ENCODE peak calls at places on chromosome 1, in six cellular contexts. One of them, this sample, is unnamed. For H3K4me1, the result is how much of the 10 kb centered on the place peaks cover.

GRCh38 chr1:166900987-166901386 is 24.9 kb upstream of the TADA1 start:
- DNase-seq in neural progenitor cell: no peak
- DNase-seq in CD8-positive, alpha-beta T cell: no peak
- DNase-seq in kidney: no peak
- DNase-seq in tibial artery: no peak
- DNase-seq in heart right ventricle: no peak
- DNase-seq in this sample: no peak

GRCh38 chr1:41357451-41358151 is 3.6 kb upstream of the FOXO6 start:
- DNase-seq in neural progenitor cell: peak
- DNase-seq in CD8-positive, alpha-beta T cell: no peak
- DNase-seq in kidney: no peak
- DNase-seq in tibial artery: peak
- DNase-seq in heart right ventricle: peak
- DNase-seq in this sample: no peak

GRCh38 chr1:230753586-230754251 is 6.5 kb downstream of the CAPN9 start:
- DNase-seq in neural progenitor cell: peak
- DNase-seq in CD8-positive, alpha-beta T cell: no peak
- DNase-seq in kidney: no peak
- DNase-seq in tibial artery: no peak
- DNase-seq in heart right ventricle: peak
- DNase-seq in this sample: no peak

GRCh38 chr1:57204091-57204490 is 219.8 kb downstream of the DAB1 start:
- DNase-seq in neural progenitor cell: no peak
- DNase-seq in CD8-positive, alpha-beta T cell: no peak
- DNase-seq in kidney: no peak
- DNase-seq in tibial artery: no peak
- DNase-seq in heart right ventricle: no peak
- DNase-seq in this sample: no peak

GRCh38 chr1:52911541-52911940 is 10.0 kb downstream of the ECHDC2 start:
- DNase-seq in neural progenitor cell: no peak
- DNase-seq in CD8-positive, alpha-beta T cell: no peak
- DNase-seq in kidney: no peak
- DNase-seq in tibial artery: no peak
- DNase-seq in heart right ventricle: no peak
- DNase-seq in this sample: no peak

GRCh38 chr1:22349302-22350043 is 102.2 kb upstream of the ZBTB40 start:
- DNase-seq in neural progenitor cell: no peak
- DNase-seq in CD8-positive, alpha-beta T cell: no peak
- DNase-seq in kidney: peak
- DNase-seq in tibial artery: no peak
- DNase-seq in heart right ventricle: no peak
- DNase-seq in this sample: no peak

GRCh38 chr1:1842360-1843146 is 48.3 kb downstream of the GNB1 start:
- DNase-seq in neural progenitor cell: no peak
- DNase-seq in CD8-positive, alpha-beta T cell: no peak
- DNase-seq in kidney: no peak
- DNase-seq in tibial artery: no peak
- DNase-seq in heart right ventricle: no peak
- DNase-seq in this sample: peak

GRCh38 chr1:11802616-11802972 is 3.2 kb downstream of the MTHFR start:
- DNase-seq in neural progenitor cell: peak
- DNase-seq in CD8-positive, alpha-beta T cell: peak
- DNase-seq in kidney: no peak
- DNase-seq in tibial artery: peak
- DNase-seq in heart right ventricle: no peak
- DNase-seq in this sample: no peak

GRCh38 chr1:121587230-121587569 is 402.4 kb downstream of the SRGAP2C start:
- DNase-seq in neural progenitor cell: no peak
- DNase-seq in CD8-positive, alpha-beta T cell: no peak
- DNase-seq in kidney: no peak
- DNase-seq in tibial artery: no peak
- DNase-seq in heart right ventricle: no peak
- DNase-seq in this sample: no peak

GRCh38 chr1:15923241-15923640 is 52.7 kb downstream of the ZBTB17 start:
- DNase-seq in neural progenitor cell: no peak
- DNase-seq in CD8-positive, alpha-beta T cell: no peak
- DNase-seq in kidney: no peak
- DNase-seq in tibial artery: no peak
- DNase-seq in heart right ventricle: no peak
- DNase-seq in this sample: no peak

GRCh38 chr1:105138445-105138821 is 1388.7 kb downstream of the AMY1C start:
- DNase-seq in neural progenitor cell: no peak
- DNase-seq in CD8-positive, alpha-beta T cell: no peak
- DNase-seq in kidney: no peak
- DNase-seq in tibial artery: no peak
- DNase-seq in heart right ventricle: peak
- DNase-seq in this sample: no peak

GRCh38 chr1:157193702-157194391 is 55.7 kb upstream of the ETV3 start:
- DNase-seq in neural progenitor cell: peak
- DNase-seq in CD8-positive, alpha-beta T cell: peak
- DNase-seq in kidney: no peak
- DNase-seq in tibial artery: no peak
- DNase-seq in heart right ventricle: peak
- DNase-seq in this sample: peak

GRCh38 chr1:246212013-246212412 is 295.1 kb downstream of the SMYD3 start:
- DNase-seq in neural progenitor cell: no peak
- DNase-seq in CD8-positive, alpha-beta T cell: no peak
- DNase-seq in kidney: no peak
- DNase-seq in tibial artery: no peak
- DNase-seq in heart right ventricle: no peak
- DNase-seq in this sample: no peak

GRCh38 chr1:246213036-246213435 is 294.0 kb downstream of the SMYD3 start:
- DNase-seq in neural progenitor cell: no peak
- DNase-seq in CD8-positive, alpha-beta T cell: no peak
- DNase-seq in kidney: no peak
- DNase-seq in tibial artery: no peak
- DNase-seq in heart right ventricle: no peak
- DNase-seq in this sample: no peak

GRCh38 chr1:246210751-246211150 is 296.3 kb downstream of the SMYD3 start:
- DNase-seq in neural progenitor cell: peak
- DNase-seq in CD8-positive, alpha-beta T cell: no peak
- DNase-seq in kidney: no peak
- DNase-seq in tibial artery: no peak
- DNase-seq in heart right ventricle: no peak
- DNase-seq in this sample: no peak

GRCh38 chr1:246203180-246203579 is 303.9 kb downstream of the SMYD3 start:
- DNase-seq in neural progenitor cell: no peak
- DNase-seq in CD8-positive, alpha-beta T cell: no peak
- DNase-seq in kidney: no peak
- DNase-seq in tibial artery: no peak
- DNase-seq in heart right ventricle: no peak
- DNase-seq in this sample: no peak

DNA sequence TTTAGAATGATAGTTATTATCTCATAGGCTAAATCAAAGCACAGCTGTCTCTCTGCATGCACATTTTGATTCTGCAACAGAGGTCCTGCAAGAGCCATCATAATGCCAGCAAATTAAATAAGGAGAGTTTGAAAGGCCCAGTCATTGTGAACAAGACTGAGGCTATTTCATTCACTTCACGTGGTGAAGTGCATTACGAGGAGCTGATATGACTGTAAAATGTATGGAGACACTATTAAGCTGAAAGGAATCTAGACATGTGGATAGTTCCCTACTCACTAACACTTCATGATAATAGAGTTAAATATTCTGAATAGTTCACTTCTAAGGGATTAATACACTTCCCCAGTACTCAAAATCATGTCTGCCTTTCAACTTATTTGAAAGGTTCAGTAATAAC is 299.0 kb downstream of the SMYD3 start:
- DNase-seq in neural progenitor cell: no peak
- DNase-seq in CD8-positive, alpha-beta T cell: no peak
- DNase-seq in kidney: no peak
- DNase-seq in tibial artery: no peak
- DNase-seq in heart right ventricle: no peak
- DNase-seq in this sample: no peak
- H3K4me1 ChIP-seq in neural progenitor cell: under half
- H3K4me1 ChIP-seq in CD8-positive, alpha-beta T cell: under half
- H3K4me1 ChIP-seq in kidney: under half
- H3K4me1 ChIP-seq in tibial artery: under half
- H3K4me1 ChIP-seq in heart right ventricle: under half
- H3K4me1 ChIP-seq in this sample: under half

GRCh38 chr1:47968489-47968888 is 28.7 kb downstream of the TRABD2B start:
- DNase-seq in neural progenitor cell: no peak
- DNase-seq in CD8-positive, alpha-beta T cell: no peak
- DNase-seq in kidney: no peak
- DNase-seq in tibial artery: no peak
- DNase-seq in heart right ventricle: no peak
- DNase-seq in this sample: no peak

GRCh38 chr1:47967868-47968267 is 29.3 kb downstream of the TRABD2B start:
- DNase-seq in neural progenitor cell: no peak
- DNase-seq in CD8-positive, alpha-beta T cell: no peak
- DNase-seq in kidney: no peak
- DNase-seq in tibial artery: no peak
- DNase-seq in heart right ventricle: no peak
- DNase-seq in this sample: no peak

GRCh38 chr1:47963568-47963973 is 33.6 kb downstream of the TRABD2B start:
- DNase-seq in neural progenitor cell: no peak
- DNase-seq in CD8-positive, alpha-beta T cell: no peak
- DNase-seq in kidney: no peak
- DNase-seq in tibial artery: peak
- DNase-seq in heart right ventricle: no peak
- DNase-seq in this sample: no peak

GRCh38 chr1:47963093-47963492 is 34.1 kb downstream of the TRABD2B start:
- DNase-seq in neural progenitor cell: no peak
- DNase-seq in CD8-positive, alpha-beta T cell: no peak
- DNase-seq in kidney: no peak
- DNase-seq in tibial artery: no peak
- DNase-seq in heart right ventricle: no peak
- DNase-seq in this sample: no peak
- H3K27ac ChIP-seq in neural progenitor cell: no peak
- H3K27ac ChIP-seq in CD8-positive, alpha-beta T cell: no peak
- H3K27ac ChIP-seq in kidney: peak
- H3K27ac ChIP-seq in tibial artery: peak
- H3K27ac ChIP-seq in heart right ventricle: no peak
- H3K27ac ChIP-seq in this sample: no peak

DNA sequence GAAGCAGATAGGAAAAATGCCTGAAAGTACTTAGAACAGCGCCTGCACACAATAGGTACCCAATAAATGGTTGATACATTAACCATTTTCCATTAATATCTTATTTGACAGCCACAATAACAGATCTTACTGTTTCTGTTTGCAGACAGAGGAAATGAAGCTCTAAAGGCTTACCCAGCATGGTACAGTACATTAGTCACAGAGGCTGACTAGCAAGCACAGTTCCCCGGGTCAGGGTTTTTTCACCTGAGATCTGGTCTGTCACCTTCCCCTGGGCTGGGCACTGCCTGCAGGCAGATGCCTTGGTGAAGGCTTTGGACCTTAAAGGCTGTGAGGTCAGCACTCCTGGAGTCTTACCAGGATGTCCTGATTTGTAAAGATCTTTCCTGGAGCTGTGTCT is 2.8 kb downstream of the TRIM63 start:
- DNase-seq in neural progenitor cell: no peak
- DNase-seq in CD8-positive, alpha-beta T cell: no peak
- DNase-seq in kidney: no peak
- DNase-seq in tibial artery: no peak
- DNase-seq in heart right ventricle: no peak
- DNase-seq in this sample: no peak
- H3K4me3 ChIP-seq in neural progenitor cell: no peak
- H3K4me3 ChIP-seq in CD8-positive, alpha-beta T cell: no peak
- H3K4me3 ChIP-seq in kidney: no peak
- H3K4me3 ChIP-seq in tibial artery: no peak
- H3K4me3 ChIP-seq in heart right ventricle: peak
- H3K4me3 ChIP-seq in this sample: no peak

GRCh38 chr1:28758420-28758819 is 21.7 kb downstream of the YTHDF2 start:
- DNase-seq in neural progenitor cell: no peak
- DNase-seq in CD8-positive, alpha-beta T cell: no peak
- DNase-seq in kidney: no peak
- DNase-seq in tibial artery: no peak
- DNase-seq in heart right ventricle: no peak
- DNase-seq in this sample: no peak
- H3K4me1 ChIP-seq in neural progenitor cell: under half
- H3K4me1 ChIP-seq in CD8-positive, alpha-beta T cell: under half
- H3K4me1 ChIP-seq in kidney: under half
- H3K4me1 ChIP-seq in tibial artery: under half
- H3K4me1 ChIP-seq in heart right ventricle: half or more
- H3K4me1 ChIP-seq in this sample: under half

GRCh38 chr1:19074361-19074901 is 118.0 kb upstream of the IFFO2 start:
- DNase-seq in neural progenitor cell: no peak
- DNase-seq in CD8-positive, alpha-beta T cell: peak
- DNase-seq in kidney: no peak
- DNase-seq in tibial artery: no peak
- DNase-seq in heart right ventricle: no peak
- DNase-seq in this sample: peak

GRCh38 chr1:19072285-19072981 is 116.0 kb upstream of the IFFO2 start:
- DNase-seq in neural progenitor cell: no peak
- DNase-seq in CD8-positive, alpha-beta T cell: no peak
- DNase-seq in kidney: no peak
- DNase-seq in tibial artery: no peak
- DNase-seq in heart right ventricle: no peak
- DNase-seq in this sample: no peak

GRCh38 chr1:19076841-19077616 is 120.6 kb upstream of the IFFO2 start:
- DNase-seq in neural progenitor cell: no peak
- DNase-seq in CD8-positive, alpha-beta T cell: no peak
- DNase-seq in kidney: no peak
- DNase-seq in tibial artery: no peak
- DNase-seq in heart right ventricle: no peak
- DNase-seq in this sample: peak

GRCh38 chr1:19073311-19074186 is 117.1 kb upstream of the IFFO2 start:
- DNase-seq in neural progenitor cell: no peak
- DNase-seq in CD8-positive, alpha-beta T cell: no peak
- DNase-seq in kidney: no peak
- DNase-seq in tibial artery: peak
- DNase-seq in heart right ventricle: peak
- DNase-seq in this sample: peak

DNA sequence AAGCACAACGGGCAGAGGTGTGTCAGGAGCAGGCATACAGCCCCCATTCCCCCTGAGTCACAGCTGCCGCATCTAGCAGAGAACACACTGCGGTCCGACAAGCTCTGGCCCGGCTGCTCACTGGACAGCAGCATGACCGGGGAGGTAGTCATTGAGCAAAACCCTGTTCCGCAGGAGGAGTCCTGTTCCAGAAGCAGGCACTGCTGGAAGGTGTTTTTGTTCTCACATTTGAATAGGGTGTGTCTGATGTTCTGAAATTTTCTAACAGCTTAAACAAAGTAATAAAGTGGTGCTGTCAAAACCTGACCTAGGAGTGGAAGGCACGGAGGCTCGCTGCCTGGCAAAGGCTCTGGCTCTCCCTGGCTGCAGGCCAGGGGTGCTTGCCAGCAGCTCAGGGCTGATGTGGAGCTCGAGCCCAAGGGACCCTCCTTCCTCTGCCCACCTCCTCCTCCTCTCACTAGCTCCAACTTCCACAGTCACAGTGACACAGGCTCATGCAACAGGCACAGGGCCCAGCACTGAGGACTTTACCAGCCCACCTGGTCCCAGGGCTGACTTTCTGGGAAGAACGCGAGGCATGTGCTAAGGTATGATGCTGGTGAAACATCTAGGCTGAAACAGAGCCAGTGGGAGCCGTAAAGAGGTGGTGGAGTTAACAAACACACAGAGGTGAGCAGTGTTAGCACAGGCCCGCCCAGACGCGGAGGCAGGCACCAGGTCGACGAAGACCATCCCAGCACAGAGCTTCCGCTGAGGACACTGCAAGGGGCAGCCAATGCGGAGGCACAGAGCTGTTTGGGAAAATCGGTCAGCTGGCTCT is 118.6 kb upstream of the IFFO2 start:
- DNase-seq in neural progenitor cell: no peak
- DNase-seq in CD8-positive, alpha-beta T cell: no peak
- DNase-seq in kidney: peak
- DNase-seq in tibial artery: no peak
- DNase-seq in heart right ventricle: peak
- DNase-seq in this sample: peak
- H3K27ac ChIP-seq in neural progenitor cell: no peak
- H3K27ac ChIP-seq in CD8-positive, alpha-beta T cell: no peak
- H3K27ac ChIP-seq in kidney: peak
- H3K27ac ChIP-seq in tibial artery: no peak
- H3K27ac ChIP-seq in heart right ventricle: no peak
- H3K27ac ChIP-seq in this sample: no peak